ENCODE peak calls at places on chromosomes 3 and 15, in four cellular contexts. D, S, W and A are unnamed samples.

GRCh38 chr3:33128706-33129105 is 14.9 kb downstream of the CRTAP start:
- DNase-seq in D (peak; percentile 70), W (no peak), S (no peak), A (no peak)

GRCh38 chr3:78647735-78648134 is 1120.1 kb downstream of the ROBO1 start:
- DNase-seq in W (peak; percentile 39), D (no peak), S (no peak), A (no peak)

GRCh38 chr3:42387802-42388651 is 22.4 kb downstream of the LYZL4 start:
- DNase-seq in W (peak; percentile 10), S (no peak), D (no peak), A (peak; percentile 82)

GRCh38 chr3:42035816-42036482 is 55.2 kb upstream of the TRAK1 start:
- DNase-seq in W (no peak), S (no peak), D (no peak), A (no peak)

GRCh38 chr3:59251899-59252298 is 202.1 kb upstream of the CFAP20DC start:
- DNase-seq in D (no peak), S (no peak), W (peak; percentile 55), A (no peak)

GRCh38 chr3:151248772-151249366 is 29.5 kb downstream of the P2RY14 start:
- DNase-seq in D (no peak), W (no peak), S (no peak), A (no peak)

GRCh38 chr3:10933958-10934481 is 58.5 kb upstream of the SLC6A1 start:
- DNase-seq in D (no peak), W (peak; percentile 85), S (no peak), A (no peak)

GRCh38 chr3:60594025-60594424 is 657.2 kb downstream of the FHIT start:
- DNase-seq in S (no peak), W (peak; percentile 8), D (no peak), A (no peak)

GRCh38 chr15:88648357-88649214 is 9.8 kb downstream of the ISG20 start:
- DNase-seq in W (peak; percentile 64), S (no peak), D (no peak), A (no peak)

GRCh38 chr15:82566690-82567089 is 26.4 kb upstream of the RPS17 start:
- DNase-seq in D (no peak), W (no peak), S (no peak), A (no peak)

GRCh38 chr3:107409365-107409764 is 32.1 kb downstream of the CCDC54 start:
- DNase-seq in S (no peak), D (no peak), W (no peak), A (no peak)

GRCh38 chr3:47012342-47013230 is 33.1 kb downstream of the NBEAL2 start:
- DNase-seq in W (no peak), D (no peak), S (no peak), A (no peak)

GRCh38 chr3:13234155-13234505 is 160.9 kb upstream of the IQSEC1 start:
- DNase-seq in S (no peak), W (no peak), D (no peak), A (no peak)

GRCh38 chr15:80182611-80183210 is 29.9 kb downstream of the FAH start:
- DNase-seq in D (no peak), W (peak; percentile 25), S (no peak), A (no peak)

GRCh38 chr3:146403792-146404191 is 65.6 kb downstream of the PLSCR2 start:
- DNase-seq in S (no peak), D (no peak), W (peak; percentile 78), A (no peak)

DNA sequence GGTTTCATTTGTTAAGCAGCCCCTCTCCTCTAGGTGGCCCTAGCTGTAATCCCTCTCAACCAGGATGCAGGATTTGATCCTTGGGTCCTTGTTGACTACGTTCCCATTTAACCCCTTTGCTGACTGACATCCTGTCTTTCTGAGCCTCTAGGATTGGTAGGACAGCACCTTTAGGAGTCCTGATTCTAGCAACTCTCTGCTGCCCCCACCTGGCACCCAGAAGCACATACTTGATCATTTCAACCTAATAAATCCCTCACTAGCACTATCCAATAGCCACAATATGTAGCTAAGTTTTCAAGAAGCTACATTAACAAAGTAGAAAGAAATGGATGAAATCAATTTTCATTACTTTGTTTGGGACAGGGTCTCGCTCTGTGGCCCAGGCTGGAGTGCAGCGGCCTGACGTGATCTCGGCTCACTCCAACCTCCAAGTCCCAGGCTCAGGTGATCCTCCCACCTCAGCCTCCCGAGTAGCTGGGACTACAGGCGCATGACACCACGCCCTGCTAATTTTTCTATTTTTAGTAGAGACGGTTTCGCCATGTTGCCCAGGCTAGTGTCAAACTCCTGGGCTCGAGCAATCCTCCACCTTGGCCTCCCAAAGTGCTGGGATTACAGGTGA is 28.3 kb downstream of the RSL24D1 start:
- DNase-seq in W (peak; percentile 73), D (peak; percentile 84), S (peak; percentile 46), A (peak; percentile 78)
- H3K9me3 ChIP-seq in W (no peaks in the 10 kb centered on the region), D (no peaks in the 10 kb centered on the region), S (no peaks in the 10 kb centered on the region), A (no peaks in the 10 kb centered on the region)

GRCh38 chr3:149269687-149270086 is 48.1 kb upstream of the CP start:
- DNase-seq in W (no peak), S (no peak), D (no peak), A (no peak)

GRCh38 chr3:149274220-149274619 is 52.6 kb upstream of the CP start:
- DNase-seq in D (no peak), W (no peak), S (no peak), A (no peak)

GRCh38 chr3:149270180-149270579 is 48.6 kb upstream of the CP start:
- DNase-seq in D (no peak), S (no peak), W (peak; percentile 33), A (no peak)

GRCh38 chr3:149273096-149273751 is 51.6 kb upstream of the CP start:
- DNase-seq in D (peak; percentile 82), S (peak; percentile 48), W (peak; percentile 94), A (peak; percentile 83)

GRCh38 chr3:149271669-149272068 is 50.0 kb upstream of the CP start:
- DNase-seq in S (no peak), D (no peak), W (no peak), A (no peak)
- TF ChIP-seq EZH2 in S (no peak), D (no peak), W (no peak), A (no peak)

GRCh38 chr15:39593071-39594055 is 12.5 kb downstream of the THBS1 start:
- DNase-seq in S (no peak), W (peak; percentile 1), D (no peak), A (no peak)
- H3K27ac ChIP-seq in S (no peak overlapping the region), W (no peak overlapping the region), D (no peak overlapping the region), A (no peak overlapping the region)

GRCh38 chr15:25643120-25643519 is 204.3 kb upstream of the UBE3A start:
- DNase-seq in S (no peak), W (no peak), D (peak; percentile 70), A (no peak)
- H3K9me3 ChIP-seq in S (no peaks in the 10 kb centered on the region), W (no peaks in the 10 kb centered on the region), D (no peaks in the 10 kb centered on the region), A (peaks cover 23% of the 10 kb centered on the region)